ENCODE peak calls at places on chromosomes 3 and 15, in four cellular contexts. One of them, this sample, is unnamed.

GRCh38 chr3:193847402-193847801 is 254.4 kb downstream of the OPA1 start:
- DNase-seq in IMR-90: no peak
- DNase-seq in H9: no peak
- DNase-seq in H1: no peak
- DNase-seq in this sample: no peak

GRCh38 chr3:39379778-39380155 is 3.4 kb upstream of the SLC25A38 start:
- DNase-seq in IMR-90: no peak
- DNase-seq in H9: no peak
- DNase-seq in H1: no peak
- DNase-seq in this sample: no peak

GRCh38 chr3:38015984-38016383 is 13.5 kb downstream of the PLCD1 start:
- DNase-seq in IMR-90: no peak
- DNase-seq in H9: no peak
- DNase-seq in H1: no peak
- DNase-seq in this sample: no peak

GRCh38 chr3:39410893-39411292 is 4.4 kb downstream of the RPSA start:
- DNase-seq in IMR-90: no peak
- DNase-seq in H9: no peak
- DNase-seq in H1: no peak
- DNase-seq in this sample: no peak

GRCh38 chr15:45550436-45550835 is 27.9 kb upstream of the SLC30A4 start:
- DNase-seq in IMR-90: peak; percentile 47
- DNase-seq in H9: no peak
- DNase-seq in H1: no peak
- DNase-seq in this sample: no peak

GRCh38 chr3:110940074-110940473 is 131.5 kb upstream of the NECTIN3 start:
- DNase-seq in IMR-90: no peak
- DNase-seq in H9: no peak
- DNase-seq in H1: no peak
- DNase-seq in this sample: no peak

GRCh38 chr3:11720220-11721113 is 76.8 kb upstream of the VGLL4 start:
- DNase-seq in IMR-90: peak; percentile 53
- DNase-seq in H9: peak; percentile 68
- DNase-seq in H1: peak; percentile 7
- DNase-seq in this sample: peak; percentile 77

GRCh38 chr3:116863842-116864626 is 154.5 kb downstream of the TUSC7 start:
- DNase-seq in IMR-90: peak; percentile 64
- DNase-seq in H9: peak; percentile 67
- DNase-seq in H1: peak; percentile 34
- DNase-seq in this sample: peak; percentile 80

GRCh38 chr3:157082305-157082981 is 77.5 kb downstream of the CCNL1 start:
- DNase-seq in IMR-90: peak; percentile 88
- DNase-seq in H9: no peak
- DNase-seq in H1: no peak
- DNase-seq in this sample: no peak

GRCh38 chr3:177824190-177824786 is 627.0 kb upstream of the TBL1XR1 start:
- DNase-seq in IMR-90: peak; percentile 55
- DNase-seq in H9: no peak
- DNase-seq in H1: no peak
- DNase-seq in this sample: no peak

GRCh38 chr3:27485853-27486252 is 1.7 kb upstream of the SLC4A7 start:
- DNase-seq in IMR-90: no peak
- DNase-seq in H9: no peak
- DNase-seq in H1: no peak
- DNase-seq in this sample: no peak

GRCh38 chr3:150309557-150309956 is 98.5 kb upstream of the TSC22D2 start:
- DNase-seq in IMR-90: peak; percentile 84
- DNase-seq in H9: no peak
- DNase-seq in H1: no peak
- DNase-seq in this sample: no peak

GRCh38 chr3:52524752-52525661 is 8.7 kb downstream of the NT5DC2 start:
- DNase-seq in IMR-90: no peak
- DNase-seq in H9: no peak
- DNase-seq in H1: no peak
- DNase-seq in this sample: no peak

GRCh38 chr15:66040211-66040892 is 171.1 kb downstream of the RAB11A start:
- DNase-seq in IMR-90: no peak
- DNase-seq in H9: no peak
- DNase-seq in H1: no peak
- DNase-seq in this sample: no peak

GRCh38 chr3:158991146-158991705 is 189.4 kb downstream of the MFSD1 start:
- DNase-seq in IMR-90: no peak
- DNase-seq in H9: peak; percentile 90
- DNase-seq in H1: peak; percentile 49
- DNase-seq in this sample: peak; percentile 70

GRCh38 chr3:167711439-167711838 is 23.3 kb downstream of the PDCD10 start:
- DNase-seq in IMR-90: no peak
- DNase-seq in H9: no peak
- DNase-seq in H1: no peak
- DNase-seq in this sample: no peak

GRCh38 chr3:115071122-115071521 is 76.0 kb downstream of the ZBTB20 start:
- DNase-seq in IMR-90: no peak
- DNase-seq in H9: no peak
- DNase-seq in H1: no peak
- DNase-seq in this sample: no peak

GRCh38 chr3:47890832-47891620 is 88.1 kb downstream of the DHX30 start:
- DNase-seq in IMR-90: no peak
- DNase-seq in H9: no peak
- DNase-seq in H1: no peak
- DNase-seq in this sample: no peak

GRCh38 chr15:48052871-48053383 is 67.9 kb upstream of the SLC24A5 start:
- DNase-seq in IMR-90: no peak
- DNase-seq in H9: no peak
- DNase-seq in H1: no peak
- DNase-seq in this sample: no peak

GRCh38 chr3:45994661-45995369 is 809 bp downstream of the FYCO1 start:
- DNase-seq in IMR-90: no peak
- DNase-seq in H9: peak; percentile 48
- DNase-seq in H1: no peak
- DNase-seq in this sample: peak; percentile 50

GRCh38 chr15:91469627-91470567 is 369.8 kb downstream of the SV2B start:
- DNase-seq in IMR-90: no peak
- DNase-seq in H9: no peak
- DNase-seq in H1: no peak
- DNase-seq in this sample: no peak

GRCh38 chr3:37779289-37780152 is 82.2 kb upstream of the CTDSPL start:
- DNase-seq in IMR-90: peak; percentile 82
- DNase-seq in H9: no peak
- DNase-seq in H1: peak; percentile 10
- DNase-seq in this sample: peak; percentile 91

GRCh38 chr15:65388306-65389080 is 10.7 kb upstream of the IGDCC3 start:
- DNase-seq in IMR-90: no peak
- DNase-seq in H9: no peak
- DNase-seq in H1: no peak
- DNase-seq in this sample: no peak

GRCh38 chr15:37016287-37016686 is 84.1 kb downstream of the MEIS2 start:
- DNase-seq in IMR-90: peak; percentile 81
- DNase-seq in H9: no peak
- DNase-seq in H1: no peak
- DNase-seq in this sample: no peak

GRCh38 chr3:10423171-10423882 is 82.1 kb downstream of the ATP2B2 start:
- DNase-seq in IMR-90: no peak
- DNase-seq in H9: peak; percentile 65
- DNase-seq in H1: no peak
- DNase-seq in this sample: peak; percentile 14

GRCh38 chr15:36004891-36005508 is 459.0 kb upstream of the DPH6 start:
- DNase-seq in IMR-90: no peak
- DNase-seq in H9: no peak
- DNase-seq in H1: no peak
- DNase-seq in this sample: no peak

GRCh38 chr15:26806574-26806973 is 33.7 kb upstream of the GABRB3 start:
- DNase-seq in IMR-90: no peak
- DNase-seq in H9: no peak
- DNase-seq in H1: no peak
- DNase-seq in this sample: no peak

GRCh38 chr15:73985101-73985873 is 6.8 kb downstream of the STOML1 start:
- DNase-seq in IMR-90: peak; percentile 83
- DNase-seq in H9: no peak
- DNase-seq in H1: no peak
- DNase-seq in this sample: no peak

GRCh38 chr3:70620367-70620766 is 307.9 kb upstream of the MDFIC2 start:
- DNase-seq in IMR-90: no peak
- DNase-seq in H9: no peak
- DNase-seq in H1: no peak
- DNase-seq in this sample: no peak

GRCh38 chr3:98593046-98593936 is at the start of gene CPOX:
- DNase-seq in IMR-90: peak; percentile 88
- DNase-seq in H9: peak; percentile 88
- DNase-seq in H1: peak; percentile 56
- DNase-seq in this sample: peak; percentile 94

GRCh38 chr3:64440498-64440897 is 215.2 kb upstream of the PRICKLE2 start:
- DNase-seq in IMR-90: peak; percentile 91
- DNase-seq in H9: no peak
- DNase-seq in H1: no peak
- DNase-seq in this sample: no peak

GRCh38 chr3:168117059-168117458 is 21.3 kb upstream of the GOLIM4 start:
- DNase-seq in IMR-90: peak; percentile 62
- DNase-seq in H9: no peak
- DNase-seq in H1: no peak
- DNase-seq in this sample: no peak

GRCh38 chr15:33094336-33094735 is 100.2 kb downstream of the FMN1 start:
- DNase-seq in IMR-90: peak; percentile 88
- DNase-seq in H9: no peak
- DNase-seq in H1: no peak
- DNase-seq in this sample: no peak

GRCh38 chr3:32443471-32443870 is 51.8 kb downstream of the CMTM7 start:
- DNase-seq in IMR-90: peak; percentile 71
- DNase-seq in H9: no peak
- DNase-seq in H1: no peak
- DNase-seq in this sample: no peak

GRCh38 chr15:84112025-84112424 is 123.5 kb upstream of the GOLGA6L4 start:
- DNase-seq in IMR-90: peak; percentile 12
- DNase-seq in H9: no peak
- DNase-seq in H1: no peak
- DNase-seq in this sample: no peak

GRCh38 chr3:129417354-129417753 is 11.1 kb downstream of the EFCAB12 start:
- DNase-seq in IMR-90: peak; percentile 74
- DNase-seq in H9: no peak
- DNase-seq in H1: no peak
- DNase-seq in this sample: no peak

GRCh38 chr3:51943451-51944391 is 1.6 kb downstream of the PARP3 start:
- DNase-seq in IMR-90: no peak
- DNase-seq in H9: no peak
- DNase-seq in H1: no peak
- DNase-seq in this sample: no peak

GRCh38 chr3:153330891-153331290 is 168.9 kb downstream of the RAP2B start:
- DNase-seq in IMR-90: peak; percentile 60
- DNase-seq in H9: no peak
- DNase-seq in H1: no peak
- DNase-seq in this sample: no peak
- H3K56ac ChIP-seq in IMR-90: no peak overlapping the region
- H3K56ac ChIP-seq in H9: no peak overlapping the region
- H3K56ac ChIP-seq in H1: no peak overlapping the region
- H3K56ac ChIP-seq in this sample: no peak overlapping the region

GRCh38 chr15:40273428-40273827 is 9.4 kb downstream of the ANKRD63 start:
- DNase-seq in IMR-90: no peak
- DNase-seq in H9: no peak
- DNase-seq in H1: no peak
- DNase-seq in this sample: peak; percentile 35
- H3K56ac ChIP-seq in IMR-90: no peak overlapping the region
- H3K56ac ChIP-seq in H9: no peak overlapping the region
- H3K56ac ChIP-seq in H1: no peak overlapping the region
- H3K56ac ChIP-seq in this sample: peak overlapping the region; percentile 49

DNA sequence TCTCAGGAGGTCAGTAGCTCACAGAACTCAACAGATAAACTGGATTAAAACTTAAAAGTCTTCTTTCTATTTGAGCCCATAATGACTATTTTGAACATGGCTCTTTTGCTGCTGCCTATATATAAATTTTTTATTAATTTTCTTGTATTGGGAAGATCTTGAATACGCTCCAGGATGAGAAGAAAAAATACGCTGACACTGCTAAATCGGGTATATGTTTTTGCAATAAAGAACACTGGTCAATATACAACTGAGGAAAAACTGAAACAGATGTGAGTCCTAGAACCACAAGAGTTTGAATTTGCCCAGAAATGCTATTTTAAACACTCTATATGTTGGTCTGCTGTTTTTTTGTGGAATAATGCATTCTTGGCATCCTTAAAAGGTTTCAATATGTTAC is 20.6 kb downstream of the WNT5A start:
- DNase-seq in IMR-90: no peak
- DNase-seq in H9: no peak
- DNase-seq in H1: no peak
- DNase-seq in this sample: no peak
- H3K56ac ChIP-seq in IMR-90: peak overlapping the region; percentile 14
- H3K56ac ChIP-seq in H9: no peak overlapping the region
- H3K56ac ChIP-seq in H1: no peak overlapping the region
- H3K56ac ChIP-seq in this sample: no peak overlapping the region

GRCh38 chr3:155303540-155303939 is 10.1 kb upstream of the STRIT1 start:
- DNase-seq in IMR-90: no peak
- DNase-seq in H9: no peak
- DNase-seq in H1: no peak
- DNase-seq in this sample: no peak

GRCh38 chr3:155304394-155304793 is 10.9 kb upstream of the STRIT1 start:
- DNase-seq in IMR-90: no peak
- DNase-seq in H9: no peak
- DNase-seq in H1: no peak
- DNase-seq in this sample: no peak

GRCh38 chr3:155308831-155309230 is 15.3 kb upstream of the STRIT1 start:
- DNase-seq in IMR-90: peak; percentile 68
- DNase-seq in H9: no peak
- DNase-seq in H1: no peak
- DNase-seq in this sample: no peak

GRCh38 chr3:155309581-155309980 is 16.1 kb upstream of the STRIT1 start:
- DNase-seq in IMR-90: no peak
- DNase-seq in H9: no peak
- DNase-seq in H1: no peak
- DNase-seq in this sample: no peak

DNA sequence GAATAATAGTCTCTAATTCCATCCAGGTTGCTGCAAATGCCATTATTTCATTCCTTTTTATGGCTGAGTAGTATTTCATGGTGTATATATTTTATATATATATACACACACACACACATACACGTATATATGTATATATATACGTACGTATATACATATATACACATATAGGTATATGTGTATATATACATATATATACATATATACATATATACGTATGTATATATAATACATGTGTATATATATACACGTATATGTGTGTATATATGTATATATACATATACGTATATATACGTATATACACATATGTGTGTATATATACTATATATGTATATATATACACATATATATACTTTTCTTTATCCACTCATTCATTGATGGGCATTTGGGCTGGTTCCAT is 13.7 kb upstream of the STRIT1 start:
- DNase-seq in IMR-90: no peak
- DNase-seq in H9: no peak
- DNase-seq in H1: no peak
- DNase-seq in this sample: no peak
- H3K56ac ChIP-seq in IMR-90: no peak overlapping the region
- H3K56ac ChIP-seq in H9: no peak overlapping the region
- H3K56ac ChIP-seq in H1: no peak overlapping the region
- H3K56ac ChIP-seq in this sample: no peak overlapping the region

GRCh38 chr3:122559906-122560305 is 4.2 kb downstream of the PARP9 start:
- DNase-seq in IMR-90: no peak
- DNase-seq in H9: no peak
- DNase-seq in H1: no peak
- DNase-seq in this sample: peak; percentile 61
- H3K56ac ChIP-seq in IMR-90: no peak overlapping the region
- H3K56ac ChIP-seq in H9: no peak overlapping the region
- H3K56ac ChIP-seq in H1: no peak overlapping the region
- H3K56ac ChIP-seq in this sample: peak overlapping the region; percentile 43

GRCh38 chr3:58661836-58662235 is 4.7 kb downstream of the FAM3D start:
- DNase-seq in IMR-90: no peak
- DNase-seq in H9: no peak
- DNase-seq in H1: no peak
- DNase-seq in this sample: no peak
- H3K56ac ChIP-seq in IMR-90: no peak overlapping the region
- H3K56ac ChIP-seq in H9: no peak overlapping the region
- H3K56ac ChIP-seq in H1: no peak overlapping the region
- H3K56ac ChIP-seq in this sample: no peak overlapping the region